ENCODE peak calls at places on chromosomes 4 and X, in five cellular contexts. One of them, this sample, is unnamed. For H3K4me1, the result is how much of the 10 kb centered on the place peaks cover.

GRCh38 chrX:132612990-132613564 is 124.2 kb upstream of the MBNL3 start:
- DNase-seq in uterus: peak
- DNase-seq in body of pancreas: peak
- DNase-seq in stomach: peak
- DNase-seq in esophagus squamous epithelium: no peak
- DNase-seq in this sample: peak

GRCh38 chr4:101191302-101192098 is 155.8 kb downstream of the PPP3CA start:
- DNase-seq in uterus: peak
- DNase-seq in body of pancreas: peak
- DNase-seq in stomach: peak
- DNase-seq in esophagus squamous epithelium: no peak
- DNase-seq in this sample: peak

GRCh38 chr4:38078590-38079381 is 118.6 kb downstream of the PTTG2 start:
- DNase-seq in uterus: no peak
- DNase-seq in body of pancreas: no peak
- DNase-seq in stomach: no peak
- DNase-seq in esophagus squamous epithelium: no peak
- DNase-seq in this sample: no peak

GRCh38 chr4:24966076-24966475 is 53.2 kb upstream of the CCDC149 start:
- DNase-seq in uterus: no peak
- DNase-seq in body of pancreas: no peak
- DNase-seq in stomach: no peak
- DNase-seq in esophagus squamous epithelium: no peak
- DNase-seq in this sample: no peak

GRCh38 chr4:138797646-138798045 is 217.9 kb upstream of the NOCT start:
- DNase-seq in uterus: no peak
- DNase-seq in body of pancreas: no peak
- DNase-seq in stomach: no peak
- DNase-seq in esophagus squamous epithelium: no peak
- DNase-seq in this sample: no peak

GRCh38 chr4:73620115-73620792 is at the start of gene RASSF6:
- DNase-seq in uterus: no peak
- DNase-seq in body of pancreas: peak
- DNase-seq in stomach: peak
- DNase-seq in esophagus squamous epithelium: no peak
- DNase-seq in this sample: no peak

GRCh38 chr4:70734971-70735370 is 13.2 kb downstream of the RUFY3 start:
- DNase-seq in uterus: no peak
- DNase-seq in body of pancreas: no peak
- DNase-seq in stomach: no peak
- DNase-seq in esophagus squamous epithelium: no peak
- DNase-seq in this sample: no peak

GRCh38 chr4:56086073-56086521 is 137.4 kb downstream of the CEP135 start:
- DNase-seq in uterus: no peak
- DNase-seq in body of pancreas: no peak
- DNase-seq in stomach: no peak
- DNase-seq in esophagus squamous epithelium: no peak
- DNase-seq in this sample: no peak

GRCh38 chr4:152009046-152009445 is 248.2 kb upstream of the GATB start:
- DNase-seq in uterus: no peak
- DNase-seq in body of pancreas: no peak
- DNase-seq in stomach: no peak
- DNase-seq in esophagus squamous epithelium: no peak
- DNase-seq in this sample: no peak

GRCh38 chr4:3613980-3614730 is 81.9 kb upstream of the LRPAP1 start:
- DNase-seq in uterus: peak
- DNase-seq in body of pancreas: peak
- DNase-seq in stomach: no peak
- DNase-seq in esophagus squamous epithelium: no peak
- DNase-seq in this sample: no peak

GRCh38 chrX:46642145-46642544 is 68.6 kb downstream of the CHST7 start:
- DNase-seq in uterus: no peak
- DNase-seq in body of pancreas: no peak
- DNase-seq in stomach: no peak
- DNase-seq in esophagus squamous epithelium: no peak
- DNase-seq in this sample: no peak

GRCh38 chrX:10173331-10173900 is 16.6 kb downstream of the CLCN4 start:
- DNase-seq in uterus: peak
- DNase-seq in body of pancreas: no peak
- DNase-seq in stomach: peak
- DNase-seq in esophagus squamous epithelium: no peak
- DNase-seq in this sample: peak

GRCh38 chr4:165325732-165326512 is 1.5 kb upstream of the MSMO1 start:
- DNase-seq in uterus: no peak
- DNase-seq in body of pancreas: no peak
- DNase-seq in stomach: no peak
- DNase-seq in esophagus squamous epithelium: no peak
- DNase-seq in this sample: no peak

GRCh38 chr4:121358473-121358872 is 22.3 kb downstream of the QRFPR start:
- DNase-seq in uterus: no peak
- DNase-seq in body of pancreas: no peak
- DNase-seq in stomach: no peak
- DNase-seq in esophagus squamous epithelium: no peak
- DNase-seq in this sample: no peak

GRCh38 chrX:38879631-38880220 is 78.5 kb downstream of the MID1IP1 start:
- DNase-seq in uterus: no peak
- DNase-seq in body of pancreas: peak
- DNase-seq in stomach: peak
- DNase-seq in esophagus squamous epithelium: no peak
- DNase-seq in this sample: peak

GRCh38 chrX:153409414-153410101 is 1.7 kb upstream of the ZFP92 start:
- DNase-seq in uterus: no peak
- DNase-seq in body of pancreas: no peak
- DNase-seq in stomach: no peak
- DNase-seq in esophagus squamous epithelium: no peak
- DNase-seq in this sample: no peak

GRCh38 chr4:141643557-141643956 is 7.2 kb downstream of the IL15 start:
- DNase-seq in uterus: no peak
- DNase-seq in body of pancreas: no peak
- DNase-seq in stomach: no peak
- DNase-seq in esophagus squamous epithelium: no peak
- DNase-seq in this sample: no peak

GRCh38 chr4:183834252-183834651 is 70.9 kb upstream of the STOX2 start:
- DNase-seq in uterus: no peak
- DNase-seq in body of pancreas: no peak
- DNase-seq in stomach: peak
- DNase-seq in esophagus squamous epithelium: no peak
- DNase-seq in this sample: no peak

GRCh38 chr4:38678078-38678477 is 14.1 kb downstream of the KLF3 start:
- DNase-seq in uterus: no peak
- DNase-seq in body of pancreas: no peak
- DNase-seq in stomach: no peak
- DNase-seq in esophagus squamous epithelium: no peak
- DNase-seq in this sample: no peak

GRCh38 chr4:108007984-108008383 is 18.3 kb downstream of the HADH start:
- DNase-seq in uterus: no peak
- DNase-seq in body of pancreas: no peak
- DNase-seq in stomach: no peak
- DNase-seq in esophagus squamous epithelium: no peak
- DNase-seq in this sample: no peak

DNA sequence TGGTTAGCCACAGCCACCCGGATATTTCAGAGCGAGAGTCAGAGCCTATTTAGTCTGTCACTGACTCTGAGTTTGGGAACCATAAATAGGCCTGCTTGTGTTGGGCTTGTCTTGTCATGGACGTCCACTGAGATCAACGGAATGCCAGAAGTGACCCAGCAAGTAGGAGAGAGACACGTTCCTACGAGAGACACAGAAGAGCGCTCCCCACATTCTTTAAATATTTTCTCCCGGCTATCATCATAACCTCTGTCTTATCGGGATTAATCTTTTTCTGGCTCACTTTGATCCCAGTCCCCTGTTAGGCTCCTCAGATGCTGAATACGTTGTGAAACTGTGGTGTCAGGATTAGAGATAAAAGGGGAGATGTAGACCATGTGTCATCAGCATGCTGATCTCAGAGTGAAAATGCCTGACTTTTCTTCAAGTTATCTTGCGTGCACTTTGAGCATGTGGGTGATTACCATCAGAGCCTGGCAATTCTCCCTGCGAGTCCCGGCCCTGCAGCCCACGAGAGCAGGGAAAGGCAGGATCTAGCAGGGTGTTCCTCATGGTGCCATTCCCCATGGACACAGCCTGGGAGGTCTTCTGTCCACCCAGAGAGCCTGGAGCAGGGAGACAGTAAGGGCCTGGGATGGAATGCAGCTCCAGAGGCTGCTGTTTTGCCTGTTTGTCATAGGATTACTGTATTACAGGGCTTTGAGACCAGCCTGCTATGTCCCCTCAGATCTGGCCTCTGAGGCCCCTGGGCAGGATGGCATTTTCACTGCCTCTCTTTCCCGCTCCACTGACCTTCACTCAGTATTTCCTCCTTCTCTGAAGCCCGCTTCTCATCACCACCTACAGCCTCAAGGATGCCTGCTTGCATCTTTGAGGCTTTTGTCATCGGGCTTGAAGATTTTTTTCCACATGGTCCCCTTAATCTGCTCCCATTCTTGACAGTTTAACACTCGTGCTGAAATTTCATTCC is 2.8 kb upstream of the TENM3 start:
- DNase-seq in uterus: peak
- DNase-seq in body of pancreas: no peak
- DNase-seq in stomach: no peak
- DNase-seq in esophagus squamous epithelium: no peak
- DNase-seq in this sample: no peak
- TF ChIP-seq POLR2A in uterus: no peak
- TF ChIP-seq POLR2A in body of pancreas: no peak
- TF ChIP-seq POLR2A in stomach: no peak
- TF ChIP-seq POLR2A in esophagus squamous epithelium: no peak
- TF ChIP-seq POLR2A in this sample: no peak

DNA sequence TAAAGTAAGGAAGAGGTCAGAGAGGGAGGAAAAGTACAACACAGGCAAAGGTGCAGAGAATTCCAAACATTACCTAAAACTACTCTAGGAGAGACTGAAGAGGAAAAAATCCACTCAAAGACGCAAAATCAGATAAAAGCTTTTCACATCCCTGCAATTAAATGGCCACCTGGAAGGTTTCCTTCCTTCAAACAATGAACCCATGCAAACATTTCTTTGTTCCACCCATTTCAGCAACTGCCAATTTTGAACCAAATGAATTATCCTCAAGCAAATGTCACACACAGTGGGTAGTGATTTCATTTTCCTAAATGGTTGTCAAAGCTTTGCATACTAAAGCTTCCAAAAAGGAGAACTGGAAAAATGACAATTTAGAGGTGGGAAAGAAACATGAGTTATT is 45.1 kb downstream of the APBB2 start:
- DNase-seq in uterus: no peak
- DNase-seq in body of pancreas: no peak
- DNase-seq in stomach: no peak
- DNase-seq in esophagus squamous epithelium: no peak
- DNase-seq in this sample: no peak
- H3K4me3 ChIP-seq in uterus: no peak
- H3K4me3 ChIP-seq in body of pancreas: no peak
- H3K4me3 ChIP-seq in stomach: no peak
- H3K4me3 ChIP-seq in esophagus squamous epithelium: no peak
- H3K4me3 ChIP-seq in this sample: no peak

GRCh38 chr4:80307183-80307735 is 28.3 kb upstream of the CFAP299 start:
- DNase-seq in uterus: no peak
- DNase-seq in body of pancreas: no peak
- DNase-seq in stomach: no peak
- DNase-seq in esophagus squamous epithelium: no peak
- DNase-seq in this sample: no peak

GRCh38 chr4:80308466-80308822 is 27.1 kb upstream of the CFAP299 start:
- DNase-seq in uterus: no peak
- DNase-seq in body of pancreas: no peak
- DNase-seq in stomach: no peak
- DNase-seq in esophagus squamous epithelium: no peak
- DNase-seq in this sample: no peak

GRCh38 chr4:80307774-80308465 is 27.6 kb upstream of the CFAP299 start:
- DNase-seq in uterus: no peak
- DNase-seq in body of pancreas: no peak
- DNase-seq in stomach: no peak
- DNase-seq in esophagus squamous epithelium: no peak
- DNase-seq in this sample: no peak

GRCh38 chr4:80305466-80305865 is 30.1 kb upstream of the CFAP299 start:
- DNase-seq in uterus: no peak
- DNase-seq in body of pancreas: no peak
- DNase-seq in stomach: no peak
- DNase-seq in esophagus squamous epithelium: no peak
- DNase-seq in this sample: no peak

DNA sequence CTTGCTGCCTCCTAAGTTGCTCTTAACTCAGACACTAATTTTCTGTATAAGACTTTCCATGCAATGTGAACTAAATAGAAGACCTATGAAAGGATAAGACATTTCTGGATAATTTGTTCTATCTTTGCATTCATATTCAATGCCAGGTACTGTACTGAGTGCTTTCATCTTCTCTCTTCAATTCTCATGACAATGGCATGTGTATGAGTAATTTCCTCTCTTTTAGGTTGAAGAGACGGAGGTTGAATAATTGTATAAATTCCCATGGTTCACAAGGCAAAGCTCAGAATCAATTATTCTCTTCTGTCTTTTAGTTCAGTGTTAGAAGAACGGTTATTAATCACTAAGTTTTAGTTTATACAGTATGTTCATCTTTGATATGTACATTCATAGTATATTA is 29.3 kb upstream of the CFAP299 start:
- DNase-seq in uterus: no peak
- DNase-seq in body of pancreas: no peak
- DNase-seq in stomach: no peak
- DNase-seq in esophagus squamous epithelium: no peak
- DNase-seq in this sample: no peak
- H3K4me1 ChIP-seq in uterus: under half
- H3K4me1 ChIP-seq in body of pancreas: under half
- H3K4me1 ChIP-seq in stomach: under half
- H3K4me1 ChIP-seq in esophagus squamous epithelium: under half
- H3K4me1 ChIP-seq in this sample: under half

GRCh38 chrX:19865567-19866363 is 21.6 kb downstream of the SH3KBP1 start:
- DNase-seq in uterus: no peak
- DNase-seq in body of pancreas: no peak
- DNase-seq in stomach: no peak
- DNase-seq in esophagus squamous epithelium: no peak
- DNase-seq in this sample: peak
- TF ChIP-seq POLR2A in uterus: no peak
- TF ChIP-seq POLR2A in body of pancreas: no peak
- TF ChIP-seq POLR2A in stomach: no peak
- TF ChIP-seq POLR2A in esophagus squamous epithelium: no peak
- TF ChIP-seq POLR2A in this sample: no peak

DNA sequence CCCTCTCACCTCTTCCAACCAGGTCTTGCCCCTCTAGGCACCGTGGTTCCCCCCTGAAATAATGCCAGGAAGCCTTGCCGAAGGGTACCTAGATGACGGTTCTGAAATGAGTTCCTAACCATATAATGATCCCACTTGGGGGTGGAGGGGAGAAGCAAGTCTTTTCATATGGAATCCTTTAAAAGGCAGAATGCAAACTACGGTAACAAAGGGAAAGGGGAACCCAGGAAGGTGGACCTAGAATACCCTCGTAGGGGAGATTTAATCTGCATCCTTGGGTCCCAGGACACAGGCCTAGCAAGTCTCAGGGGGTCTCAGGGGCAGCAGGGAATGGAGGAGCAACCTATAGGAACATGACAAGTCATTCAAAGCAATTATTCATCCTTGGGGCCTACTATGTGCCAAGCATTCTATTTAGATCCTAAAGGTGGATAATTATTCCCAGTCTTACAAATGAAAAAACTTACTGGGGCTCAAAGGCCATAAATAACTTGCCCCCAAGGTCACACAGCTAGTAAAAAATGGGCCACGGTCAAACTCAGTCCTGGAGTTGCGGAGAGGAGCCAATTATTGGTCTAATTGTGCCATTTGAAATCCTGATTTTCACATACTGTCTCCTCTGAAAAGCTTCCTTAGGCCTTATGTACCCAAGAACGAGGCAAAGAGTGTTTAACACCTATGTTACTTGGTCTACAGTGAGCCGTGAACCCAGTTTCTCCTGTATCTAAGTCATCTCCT is 8.8 kb downstream of the BCOR start:
- DNase-seq in uterus: no peak
- DNase-seq in body of pancreas: no peak
- DNase-seq in stomach: no peak
- DNase-seq in esophagus squamous epithelium: no peak
- DNase-seq in this sample: no peak
- H3K4me3 ChIP-seq in uterus: no peak
- H3K4me3 ChIP-seq in body of pancreas: no peak
- H3K4me3 ChIP-seq in stomach: no peak
- H3K4me3 ChIP-seq in esophagus squamous epithelium: no peak
- H3K4me3 ChIP-seq in this sample: no peak